ENCODE peak calls at places on chromosomes 11 and 22, in eight cellular contexts. One of them, this sample, is unnamed.

GRCh38 chr11:10356161-10356560 is 51.3 kb downstream of the ADM start:
- DNase-seq in AG10803: peak; percentile 65
- DNase-seq in foreskin fibroblast: no peak
- DNase-seq in neural progenitor cell: no peak
- DNase-seq in Calu3: no peak
- DNase-seq in fibroblast of the aortic adventitia: no peak
- DNase-seq in brain microvascular endothelial cell: no peak
- DNase-seq in colonic mucosa: no peak
- DNase-seq in this sample: no peak

GRCh38 chr11:49151211-49151610 is 57.2 kb downstream of the FOLH1 start:
- DNase-seq in AG10803: no peak
- DNase-seq in foreskin fibroblast: no peak
- DNase-seq in neural progenitor cell: no peak
- DNase-seq in Calu3: no peak
- DNase-seq in fibroblast of the aortic adventitia: no peak
- DNase-seq in brain microvascular endothelial cell: no peak
- DNase-seq in colonic mucosa: no peak
- DNase-seq in this sample: no peak

GRCh38 chr11:83033972-83034672 is 37.6 kb downstream of the RAB30 start:
- DNase-seq in AG10803: peak; percentile 97
- DNase-seq in foreskin fibroblast: peak; percentile 88
- DNase-seq in neural progenitor cell: peak; percentile 35
- DNase-seq in Calu3: peak; percentile 2
- DNase-seq in fibroblast of the aortic adventitia: peak; percentile 97
- DNase-seq in brain microvascular endothelial cell: no peak
- DNase-seq in colonic mucosa: peak; percentile 48
- DNase-seq in this sample: peak; percentile 81

GRCh38 chr22:28560005-28560742 is 119.5 kb downstream of the TTC28 start:
- DNase-seq in AG10803: peak; percentile 64
- DNase-seq in foreskin fibroblast: peak; percentile 34
- DNase-seq in neural progenitor cell: no peak
- DNase-seq in Calu3: no peak
- DNase-seq in fibroblast of the aortic adventitia: peak; percentile 78
- DNase-seq in brain microvascular endothelial cell: peak; percentile 28
- DNase-seq in colonic mucosa: no peak
- DNase-seq in this sample: no peak

GRCh38 chr11:130719516-130719915 is 196.8 kb downstream of the SNX19 start:
- DNase-seq in AG10803: peak; percentile 75
- DNase-seq in foreskin fibroblast: peak; percentile 34
- DNase-seq in neural progenitor cell: no peak
- DNase-seq in Calu3: no peak
- DNase-seq in fibroblast of the aortic adventitia: peak; percentile 76
- DNase-seq in brain microvascular endothelial cell: peak; percentile 74
- DNase-seq in colonic mucosa: no peak
- DNase-seq in this sample: no peak

GRCh38 chr11:12461516-12461915 is 84.1 kb downstream of the PARVA start:
- DNase-seq in AG10803: no peak
- DNase-seq in foreskin fibroblast: no peak
- DNase-seq in neural progenitor cell: no peak
- DNase-seq in Calu3: no peak
- DNase-seq in fibroblast of the aortic adventitia: no peak
- DNase-seq in brain microvascular endothelial cell: no peak
- DNase-seq in colonic mucosa: no peak
- DNase-seq in this sample: peak; percentile 69

GRCh38 chr11:65576232-65576866 is 496 bp downstream of the EHBP1L1 start:
- DNase-seq in AG10803: no peak
- DNase-seq in foreskin fibroblast: no peak
- DNase-seq in neural progenitor cell: no peak
- DNase-seq in Calu3: no peak
- DNase-seq in fibroblast of the aortic adventitia: no peak
- DNase-seq in brain microvascular endothelial cell: no peak
- DNase-seq in colonic mucosa: no peak
- DNase-seq in this sample: no peak

GRCh38 chr11:66834943-66835342 is 8.3 kb upstream of the RCE1 start:
- DNase-seq in AG10803: no peak
- DNase-seq in foreskin fibroblast: no peak
- DNase-seq in neural progenitor cell: no peak
- DNase-seq in Calu3: no peak
- DNase-seq in fibroblast of the aortic adventitia: no peak
- DNase-seq in brain microvascular endothelial cell: no peak
- DNase-seq in colonic mucosa: no peak
- DNase-seq in this sample: no peak

GRCh38 chr11:112410325-112410724 is 149.7 kb upstream of the PLET1 start:
- DNase-seq in AG10803: no peak
- DNase-seq in foreskin fibroblast: no peak
- DNase-seq in neural progenitor cell: no peak
- DNase-seq in Calu3: no peak
- DNase-seq in fibroblast of the aortic adventitia: no peak
- DNase-seq in brain microvascular endothelial cell: no peak
- DNase-seq in colonic mucosa: no peak
- DNase-seq in this sample: no peak

GRCh38 chr22:49272546-49273125 is 555.0 kb downstream of the BRD1 start:
- DNase-seq in AG10803: no peak
- DNase-seq in foreskin fibroblast: no peak
- DNase-seq in neural progenitor cell: no peak
- DNase-seq in Calu3: no peak
- DNase-seq in fibroblast of the aortic adventitia: no peak
- DNase-seq in brain microvascular endothelial cell: no peak
- DNase-seq in colonic mucosa: no peak
- DNase-seq in this sample: no peak

GRCh38 chr11:1574256-1575242 is 2.5 kb upstream of the DUSP8 start:
- DNase-seq in AG10803: peak; percentile 37
- DNase-seq in foreskin fibroblast: peak; percentile 34
- DNase-seq in neural progenitor cell: peak; percentile 73
- DNase-seq in Calu3: peak; percentile 72
- DNase-seq in fibroblast of the aortic adventitia: peak; percentile 46
- DNase-seq in brain microvascular endothelial cell: no peak
- DNase-seq in colonic mucosa: peak; percentile 82
- DNase-seq in this sample: no peak

GRCh38 chr22:28052818-28053217 is 133.8 kb upstream of the PITPNB start:
- DNase-seq in AG10803: no peak
- DNase-seq in foreskin fibroblast: no peak
- DNase-seq in neural progenitor cell: peak; percentile 48
- DNase-seq in Calu3: no peak
- DNase-seq in fibroblast of the aortic adventitia: no peak
- DNase-seq in brain microvascular endothelial cell: no peak
- DNase-seq in colonic mucosa: no peak
- DNase-seq in this sample: no peak

GRCh38 chr22:31241936-31242335 is 29.8 kb downstream of the LIMK2 start:
- DNase-seq in AG10803: peak; percentile 23
- DNase-seq in foreskin fibroblast: peak; percentile 35
- DNase-seq in neural progenitor cell: no peak
- DNase-seq in Calu3: no peak
- DNase-seq in fibroblast of the aortic adventitia: peak; percentile 85
- DNase-seq in brain microvascular endothelial cell: peak; percentile 82
- DNase-seq in colonic mucosa: no peak
- DNase-seq in this sample: no peak

GRCh38 chr11:112874959-112875358 is 86.3 kb upstream of the NCAM1 start:
- DNase-seq in AG10803: no peak
- DNase-seq in foreskin fibroblast: no peak
- DNase-seq in neural progenitor cell: no peak
- DNase-seq in Calu3: no peak
- DNase-seq in fibroblast of the aortic adventitia: no peak
- DNase-seq in brain microvascular endothelial cell: no peak
- DNase-seq in colonic mucosa: no peak
- DNase-seq in this sample: no peak

GRCh38 chr11:17135934-17136683 is 58.6 kb upstream of the RPS13 start:
- DNase-seq in AG10803: no peak
- DNase-seq in foreskin fibroblast: no peak
- DNase-seq in neural progenitor cell: no peak
- DNase-seq in Calu3: no peak
- DNase-seq in fibroblast of the aortic adventitia: no peak
- DNase-seq in brain microvascular endothelial cell: no peak
- DNase-seq in colonic mucosa: no peak
- DNase-seq in this sample: no peak

GRCh38 chr22:26700462-26700861 is 43.1 kb downstream of the MIAT start:
- DNase-seq in AG10803: no peak
- DNase-seq in foreskin fibroblast: no peak
- DNase-seq in neural progenitor cell: no peak
- DNase-seq in Calu3: no peak
- DNase-seq in fibroblast of the aortic adventitia: no peak
- DNase-seq in brain microvascular endothelial cell: no peak
- DNase-seq in colonic mucosa: no peak
- DNase-seq in this sample: no peak

DNA sequence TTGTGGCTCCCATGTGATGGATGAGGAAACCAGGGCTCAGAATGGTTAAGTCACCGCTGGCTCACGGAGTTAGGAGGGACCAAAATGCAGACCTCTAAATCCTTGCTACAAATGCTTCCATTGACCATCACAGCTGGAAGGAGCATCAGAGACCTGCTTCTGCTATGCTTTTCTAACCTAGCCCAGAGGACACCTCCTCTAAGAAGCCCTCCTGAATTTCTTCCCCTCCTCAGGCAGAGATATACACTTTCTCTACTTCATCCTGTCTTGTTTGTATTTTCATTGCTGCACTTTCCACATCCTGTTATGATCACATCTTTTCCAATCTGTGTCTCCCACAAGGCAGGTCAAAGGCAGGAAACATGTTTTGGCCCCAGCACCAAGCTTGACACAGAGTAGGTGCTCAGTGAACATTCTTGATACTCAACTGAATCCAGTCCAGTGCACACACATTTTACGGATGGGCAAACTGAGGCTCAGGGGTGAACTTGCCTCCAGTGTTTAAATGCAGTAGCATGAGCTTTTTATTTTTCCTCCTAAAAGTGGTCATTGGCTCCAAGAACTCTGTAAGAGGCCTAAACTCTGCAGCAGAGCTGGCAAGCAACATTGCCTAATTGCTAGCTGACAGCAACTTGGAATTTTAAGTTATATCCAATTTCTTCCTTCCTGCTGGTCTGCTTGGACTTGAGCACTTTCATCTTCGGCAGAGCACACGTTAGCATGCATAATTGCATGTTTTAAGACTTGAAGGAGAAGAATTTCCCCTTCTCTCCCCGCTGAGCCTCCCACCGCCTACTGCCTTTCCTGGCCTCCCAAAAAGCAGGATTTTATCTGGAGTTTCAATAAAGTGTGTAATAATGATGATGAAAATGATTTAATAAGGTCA is 12.8 kb downstream of the SCUBE1 start:
- DNase-seq in AG10803: no peak
- DNase-seq in foreskin fibroblast: no peak
- DNase-seq in neural progenitor cell: no peak
- DNase-seq in Calu3: no peak
- DNase-seq in fibroblast of the aortic adventitia: no peak
- DNase-seq in brain microvascular endothelial cell: no peak
- DNase-seq in colonic mucosa: no peak
- DNase-seq in this sample: no peak
- TF ChIP-seq CTCF in AG10803: no peak
- TF ChIP-seq CTCF in foreskin fibroblast: no peak
- TF ChIP-seq CTCF in neural progenitor cell: no peak
- TF ChIP-seq CTCF in Calu3: no peak
- TF ChIP-seq CTCF in fibroblast of the aortic adventitia: no peak
- TF ChIP-seq CTCF in brain microvascular endothelial cell: no peak
- TF ChIP-seq CTCF in colonic mucosa: no peak
- TF ChIP-seq CTCF in this sample: no peak

DNA sequence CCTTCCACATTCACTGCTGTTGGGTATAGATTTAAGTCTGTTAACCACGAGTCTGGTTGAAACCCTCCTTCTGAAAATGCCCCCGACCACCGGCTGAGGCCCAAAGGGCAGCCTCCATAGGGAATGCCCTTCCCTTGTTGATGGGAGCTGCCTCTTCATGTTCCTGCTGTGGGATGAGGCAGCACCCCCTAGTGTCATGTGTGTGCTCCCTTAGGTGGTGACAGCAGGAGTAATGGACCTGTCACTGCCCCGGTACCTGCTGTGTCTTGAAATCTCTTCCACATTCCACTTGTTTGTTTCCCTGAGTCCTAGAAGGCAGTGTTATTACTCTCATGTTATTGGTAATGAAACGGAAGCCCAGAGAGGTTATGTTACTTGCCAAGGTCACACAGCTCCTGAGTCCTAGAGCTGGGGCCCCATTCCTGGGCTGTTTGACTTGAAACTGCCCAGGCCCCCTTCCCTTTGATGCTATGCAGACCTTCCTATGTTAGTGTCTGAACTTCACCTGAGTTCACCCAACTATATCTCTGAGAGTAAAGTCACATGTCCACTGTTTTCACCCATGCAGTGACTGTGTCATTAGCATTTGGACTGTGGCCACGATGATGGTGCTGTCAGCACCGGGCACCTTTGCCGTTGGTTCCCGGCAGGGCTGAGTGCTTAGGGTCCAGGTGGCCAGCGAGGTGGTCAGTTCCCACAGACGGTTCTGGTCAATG is 234.3 kb downstream of the TBC1D22A start:
- DNase-seq in AG10803: no peak
- DNase-seq in foreskin fibroblast: no peak
- DNase-seq in neural progenitor cell: no peak
- DNase-seq in Calu3: peak; percentile 12
- DNase-seq in fibroblast of the aortic adventitia: no peak
- DNase-seq in brain microvascular endothelial cell: no peak
- DNase-seq in colonic mucosa: no peak
- DNase-seq in this sample: no peak
- TF ChIP-seq CTCF in AG10803: peak; percentile 32
- TF ChIP-seq CTCF in foreskin fibroblast: peak; percentile 24
- TF ChIP-seq CTCF in neural progenitor cell: peak; percentile 22
- TF ChIP-seq CTCF in Calu3: no peak
- TF ChIP-seq CTCF in fibroblast of the aortic adventitia: no peak
- TF ChIP-seq CTCF in brain microvascular endothelial cell: peak; percentile 44
- TF ChIP-seq CTCF in colonic mucosa: no peak
- TF ChIP-seq CTCF in this sample: peak; percentile 33

DNA sequence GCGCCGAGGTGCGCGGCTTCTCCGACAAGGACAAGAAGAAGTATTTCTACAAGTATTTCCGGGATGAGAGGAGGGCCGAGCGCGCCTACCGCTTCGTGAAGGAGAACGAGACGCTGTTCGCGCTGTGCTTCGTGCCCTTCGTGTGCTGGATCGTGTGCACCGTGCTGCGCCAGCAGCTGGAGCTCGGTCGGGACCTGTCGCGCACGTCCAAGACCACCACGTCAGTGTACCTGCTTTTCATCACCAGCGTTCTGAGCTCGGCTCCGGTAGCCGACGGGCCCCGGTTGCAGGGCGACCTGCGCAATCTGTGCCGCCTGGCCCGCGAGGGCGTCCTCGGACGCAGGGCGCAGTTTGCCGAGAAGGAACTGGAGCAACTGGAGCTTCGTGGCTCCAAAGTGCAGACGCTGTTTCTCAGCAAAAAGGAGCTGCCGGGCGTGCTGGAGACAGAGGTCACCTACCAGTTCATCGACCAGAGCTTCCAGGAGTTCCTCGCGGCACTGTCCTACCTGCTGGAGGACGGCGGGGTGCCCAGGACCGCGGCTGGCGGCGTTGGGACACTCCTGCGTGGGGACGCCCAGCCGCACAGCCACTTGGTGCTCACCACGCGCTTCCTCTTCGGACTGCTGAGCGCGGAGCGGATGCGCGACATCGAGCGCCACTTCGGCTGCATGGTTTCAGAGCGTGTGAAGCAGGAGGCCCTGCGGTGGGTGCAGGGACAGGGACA is 2.7 kb downstream of the NLRP6 start:
- DNase-seq in AG10803: no peak
- DNase-seq in foreskin fibroblast: no peak
- DNase-seq in neural progenitor cell: no peak
- DNase-seq in Calu3: no peak
- DNase-seq in fibroblast of the aortic adventitia: no peak
- DNase-seq in brain microvascular endothelial cell: no peak
- DNase-seq in colonic mucosa: no peak
- DNase-seq in this sample: no peak
- TF ChIP-seq CTCF in AG10803: no peak
- TF ChIP-seq CTCF in foreskin fibroblast: no peak
- TF ChIP-seq CTCF in neural progenitor cell: no peak
- TF ChIP-seq CTCF in Calu3: no peak
- TF ChIP-seq CTCF in fibroblast of the aortic adventitia: no peak
- TF ChIP-seq CTCF in brain microvascular endothelial cell: no peak
- TF ChIP-seq CTCF in colonic mucosa: no peak
- TF ChIP-seq CTCF in this sample: no peak

GRCh38 chr11:27506200-27507182 is at the start of gene LIN7C:
- DNase-seq in AG10803: peak; percentile 93
- DNase-seq in foreskin fibroblast: peak; percentile 93
- DNase-seq in neural progenitor cell: peak; percentile 98
- DNase-seq in Calu3: peak; percentile 86
- DNase-seq in fibroblast of the aortic adventitia: peak; percentile 94
- DNase-seq in brain microvascular endothelial cell: peak; percentile 97
- DNase-seq in colonic mucosa: peak; percentile 99
- DNase-seq in this sample: peak; percentile 67
- TF ChIP-seq CTCF in AG10803: no peak
- TF ChIP-seq CTCF in foreskin fibroblast: no peak
- TF ChIP-seq CTCF in neural progenitor cell: peak; percentile 37
- TF ChIP-seq CTCF in Calu3: no peak
- TF ChIP-seq CTCF in fibroblast of the aortic adventitia: peak; percentile 12
- TF ChIP-seq CTCF in brain microvascular endothelial cell: peak; percentile 8
- TF ChIP-seq CTCF in colonic mucosa: no peak
- TF ChIP-seq CTCF in this sample: no peak